ENCODE peak calls at places on chromosomes 5 and 9, in four cellular contexts. Z is endothelial cell of umbilical vein, F is A549, E is GM12878. Q is an unnamed sample.

GRCh38 chr5:20610650-20611049 is 622.6 kb upstream of the CDH18 start:
- DNase-seq in Z (no peak), F (no peak), E (no peak), Q (no peak)

GRCh38 chr9:4553951-4554381 is 63.7 kb downstream of the SLC1A1 start:
- DNase-seq in Z (peak), F (no peak), E (no peak), Q (no peak)

GRCh38 chr5:40483316-40483715 is 196.4 kb upstream of the PTGER4 start:
- DNase-seq in Z (no peak), F (no peak), E (no peak), Q (no peak)

GRCh38 chr9:21919377-21920362 is 74.5 kb downstream of the CDKN2A start:
- DNase-seq in Z (peak), F (no peak), E (peak), Q (no peak)

GRCh38 chr5:4832491-4832890 is 307.6 kb upstream of the ADAMTS16 start:
- DNase-seq in Z (no peak), F (no peak), E (no peak), Q (no peak)

GRCh38 chr5:172868436-172868923 is 34.4 kb downstream of the ERGIC1 start:
- DNase-seq in Z (peak), F (peak), E (no peak), Q (no peak)

GRCh38 chr5:17190242-17190778 is 27.1 kb upstream of the BASP1 start:
- DNase-seq in Z (peak), F (peak), E (no peak), Q (peak)

GRCh38 chr5:148374693-148375360 is 8.9 kb upstream of the FBXO38 start:
- DNase-seq in Z (peak), F (peak), E (no peak), Q (peak)

GRCh38 chr9:134895103-134895502 is 14.5 kb downstream of the FCN2 start:
- DNase-seq in Z (no peak), F (no peak), E (no peak), Q (no peak)

GRCh38 chr5:120682851-120683250 is 218.8 kb downstream of the PRR16 start:
- DNase-seq in Z (no peak), F (no peak), E (no peak), Q (no peak)

GRCh38 chr5:51377151-51378060 is 5.8 kb upstream of the ISL1 start:
- DNase-seq in Z (no peak), F (no peak), E (no peak), Q (no peak)

GRCh38 chr9:129962889-129963703 is 79.9 kb downstream of the FNBP1 start:
- DNase-seq in Z (peak), F (no peak), E (peak), Q (peak)

GRCh38 chr9:5499889-5500398 is 10.4 kb upstream of the PDCD1LG2 start:
- DNase-seq in Z (peak), F (no peak), E (no peak), Q (no peak)

GRCh38 chr5:135662683-135663082 is 83.9 kb upstream of the CXCL14 start:
- DNase-seq in Z (no peak), F (no peak), E (no peak), Q (no peak)

GRCh38 chr5:172482156-172483020 is 28.1 kb upstream of the SH3PXD2B start:
- DNase-seq in Z (no peak), F (no peak), E (no peak), Q (no peak)

GRCh38 chr5:132505641-132506040 is 15.1 kb upstream of the IRF1 start:
- DNase-seq in Z (no peak), F (no peak), E (no peak), Q (no peak)

GRCh38 chr5:181042722-181043121 is 2.7 kb downstream of the BTNL9 start:
- DNase-seq in Z (no peak), F (no peak), E (no peak), Q (no peak)

GRCh38 chr5:67291671-67292070 is 95.1 kb upstream of the CD180 start:
- DNase-seq in Z (no peak), F (no peak), E (no peak), Q (no peak)

GRCh38 chr9:20684865-20685696 is 1.0 kb downstream of the FOCAD start:
- DNase-seq in Z (peak), F (peak), E (no peak), Q (peak)

GRCh38 chr5:57653636-57654290 is 171.2 kb upstream of the ACTBL2 start:
- DNase-seq in Z (no peak), F (no peak), E (no peak), Q (no peak)

GRCh38 chr5:43658499-43658898 is 55.5 kb downstream of the NNT start:
- DNase-seq in Z (no peak), F (no peak), E (no peak), Q (no peak)

GRCh38 chr9:115966660-115967059 is 186.9 kb upstream of the PAPPA start:
- DNase-seq in Z (no peak), F (no peak), E (no peak), Q (no peak)

GRCh38 chr9:83379045-83379444 is 159.2 kb downstream of the FRMD3 start:
- DNase-seq in Z (no peak), F (no peak), E (no peak), Q (no peak)

GRCh38 chr9:126170286-126170823 is 156.3 kb upstream of the MVB12B start:
- DNase-seq in Z (no peak), F (no peak), E (no peak), Q (no peak)

GRCh38 chr9:134945509-134946275 is 28.0 kb upstream of the FCN1 start:
- DNase-seq in Z (no peak), F (no peak), E (no peak), Q (no peak)

GRCh38 chr5:136006767-136007251 is 22.0 kb upstream of the TGFBI start:
- DNase-seq in Z (no peak), F (peak), E (no peak), Q (no peak)

GRCh38 chr9:131818089-131818488 is 78.2 kb upstream of the RAPGEF1 start:
- DNase-seq in Z (no peak), F (no peak), E (no peak), Q (no peak)

GRCh38 chr5:127976991-127977717 is 106.4 kb upstream of the SLC12A2 start:
- DNase-seq in Z (no peak), F (no peak), E (no peak), Q (no peak)

DNA sequence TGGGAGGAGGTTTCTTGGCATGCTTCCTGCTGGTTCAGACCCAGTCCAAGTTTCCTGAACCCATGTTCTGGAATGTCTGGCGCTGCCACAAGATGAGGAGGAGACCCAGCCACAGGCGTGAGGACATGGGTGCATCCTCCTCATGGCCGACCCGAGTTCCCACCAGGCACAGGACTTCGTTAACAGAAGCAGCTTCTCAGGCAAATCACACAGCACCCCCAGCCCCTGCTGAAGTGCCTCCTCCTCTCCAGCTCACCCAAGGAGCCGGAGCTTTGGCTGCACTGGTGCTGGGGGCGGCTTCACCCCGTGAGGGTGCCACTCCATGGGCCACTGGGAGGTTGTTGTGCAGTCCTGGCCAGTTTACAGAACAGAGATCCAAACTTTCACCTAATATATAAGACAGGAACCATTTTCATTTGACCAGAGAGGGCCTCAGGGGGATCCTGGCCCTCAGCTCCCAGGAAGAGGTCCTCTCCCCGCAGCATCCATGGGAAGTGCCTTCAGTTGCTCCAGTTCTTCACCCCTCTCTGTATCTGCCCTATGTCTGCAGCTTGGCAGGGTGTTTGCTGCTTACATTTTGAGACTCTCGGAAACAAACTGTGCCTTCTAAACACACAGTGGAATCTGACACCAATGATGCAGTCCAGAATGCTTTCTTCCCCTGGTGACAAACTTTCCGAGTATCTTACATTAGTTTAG is 10.2 kb upstream of the NKD2 start:
- DNase-seq in Z (no peak), F (no peak), E (no peak), Q (no peak)
- TF ChIP-seq MYC in Z (no peak), F (no peak), E (no peak), Q (no peak)

DNA sequence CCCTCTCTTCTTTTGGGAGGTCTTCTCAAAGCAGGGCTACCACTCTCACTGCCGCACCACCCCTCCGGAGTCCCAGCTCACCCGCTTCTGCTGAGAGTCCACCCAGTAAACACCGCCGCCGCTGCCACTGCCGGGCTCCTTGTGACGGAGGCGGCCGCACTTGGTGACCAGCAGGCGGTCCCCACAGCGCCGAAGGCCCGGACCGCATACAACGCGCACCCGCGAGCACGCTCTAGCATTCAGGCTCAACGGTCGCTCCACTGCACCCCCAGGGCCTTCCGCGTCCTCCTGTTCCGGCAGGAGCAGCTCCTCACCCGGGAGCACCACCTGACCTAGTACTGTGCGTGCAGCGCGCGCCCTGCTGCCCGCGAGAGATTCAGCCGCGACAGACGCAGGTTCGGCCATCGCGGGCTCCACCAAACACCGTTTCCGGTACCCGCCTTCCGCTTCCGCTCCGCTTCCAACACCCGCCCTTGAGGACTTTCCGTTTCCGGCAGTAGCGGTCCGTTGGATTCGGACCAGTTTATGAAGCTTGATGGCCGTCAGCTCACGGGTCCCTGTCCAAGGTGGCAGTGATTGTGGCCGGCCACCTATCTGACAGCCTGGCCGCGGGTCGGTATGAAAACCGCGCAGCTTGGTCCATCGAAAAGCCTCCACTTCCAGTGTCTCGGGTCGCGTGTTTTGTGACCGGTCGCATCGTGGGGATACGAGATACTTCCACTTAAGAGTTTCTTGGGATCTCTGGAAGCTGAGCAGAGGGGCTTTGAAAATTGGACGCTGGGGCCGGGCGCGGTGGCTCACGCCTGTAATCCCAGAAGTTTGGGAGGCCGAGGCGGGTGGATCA is at the start of gene EXOSC3:
- DNase-seq in Z (peak), F (peak), E (peak), Q (peak)
- TF ChIP-seq CTCF in Z (no peak), F (no peak), E (peak), Q (no peak)

GRCh38 chr9:117156771-117157535 is 257.9 kb downstream of the ASTN2 start:
- DNase-seq in Z (no peak), F (no peak), E (no peak), Q (no peak)

GRCh38 chr9:117156150-117156688 is 258.6 kb downstream of the ASTN2 start:
- DNase-seq in Z (no peak), F (no peak), E (no peak), Q (no peak)

GRCh38 chr9:117164512-117164911 is 250.3 kb downstream of the ASTN2 start:
- DNase-seq in Z (no peak), F (no peak), E (no peak), Q (no peak)

GRCh38 chr9:117160254-117160653 is 254.6 kb downstream of the ASTN2 start:
- DNase-seq in Z (no peak), F (no peak), E (no peak), Q (peak)
- TF ChIP-seq MAX in Z (no peak), F (no peak), E (no peak), Q (no peak)

GRCh38 chr9:78678901-78679300 is 382.0 kb downstream of the PSAT1 start:
- DNase-seq in Z (no peak), F (no peak), E (no peak), Q (no peak)

GRCh38 chr9:78676623-78677022 is 379.7 kb downstream of the PSAT1 start:
- DNase-seq in Z (no peak), F (no peak), E (no peak), Q (no peak)

GRCh38 chr9:78674874-78675273 is 377.9 kb downstream of the PSAT1 start:
- DNase-seq in Z (no peak), F (no peak), E (no peak), Q (no peak)

GRCh38 chr9:78676009-78676408 is 379.1 kb downstream of the PSAT1 start:
- DNase-seq in Z (no peak), F (no peak), E (no peak), Q (no peak)

DNA sequence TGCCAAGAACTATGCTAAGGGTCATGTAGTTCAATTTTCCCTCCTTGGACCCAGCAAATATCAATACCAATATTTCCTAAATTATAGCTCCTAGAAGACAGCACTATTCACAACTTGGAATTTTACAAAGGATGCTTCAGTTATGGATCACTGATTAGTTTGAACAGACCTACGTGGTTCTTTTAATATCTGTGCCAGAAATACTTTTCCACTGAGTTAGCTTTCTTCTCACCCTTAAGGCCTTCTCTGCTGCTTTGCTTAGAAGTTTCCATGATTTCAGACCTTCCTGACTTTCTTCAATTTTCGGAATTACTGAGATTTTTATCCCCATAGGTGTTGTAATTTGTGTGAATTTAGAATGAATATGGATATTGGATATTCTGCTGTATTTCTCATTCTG is 380.4 kb downstream of the PSAT1 start:
- DNase-seq in Z (no peak), F (no peak), E (no peak), Q (no peak)
- TF ChIP-seq MYC in Z (no peak), F (no peak), E (no peak), Q (no peak)

DNA sequence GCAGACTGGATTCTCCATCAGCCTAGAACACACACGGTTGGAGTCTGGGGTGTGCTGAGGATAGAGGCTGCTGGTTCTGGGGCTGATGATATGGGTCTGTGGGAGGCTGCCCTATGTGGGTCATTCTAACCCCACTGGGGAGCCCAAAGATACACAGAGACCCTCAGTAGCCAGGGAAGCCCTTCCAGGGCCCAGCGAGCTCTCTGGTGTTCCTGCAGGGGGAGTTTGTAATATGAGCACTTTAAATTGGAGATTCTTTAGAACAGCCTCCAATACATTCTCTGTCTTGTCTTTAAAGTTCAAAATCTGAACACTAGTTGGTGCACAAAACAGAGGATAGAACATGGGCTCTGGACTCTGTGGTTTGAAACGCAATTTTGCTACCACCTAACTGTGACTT is 2.4 kb downstream of the ACTL7A start:
- DNase-seq in Z (no peak), F (no peak), E (no peak), Q (no peak)
- TF ChIP-seq CTCF in Z (no peak), F (no peak), E (no peak), Q (no peak)

DNA sequence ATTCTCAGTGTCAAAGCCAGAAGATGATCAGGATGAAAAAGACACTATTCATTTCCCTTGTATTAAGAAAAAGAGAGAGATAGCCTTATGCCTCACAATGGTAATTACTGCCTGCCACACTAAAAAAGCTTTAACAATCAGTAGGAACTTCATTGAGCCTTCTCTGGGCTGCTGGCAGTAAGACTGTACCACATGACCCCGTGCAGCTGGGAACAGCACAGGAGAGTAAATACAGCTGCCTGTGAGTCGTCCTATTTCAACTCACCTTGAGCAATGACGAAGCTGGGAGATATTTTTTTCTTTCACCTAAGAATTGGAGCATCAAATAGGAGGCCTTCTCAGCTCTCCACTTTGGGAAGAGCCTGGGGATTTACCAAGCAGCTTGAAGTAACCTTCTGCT is 316.3 kb downstream of the GABRB2 start:
- DNase-seq in Z (no peak), F (no peak), E (no peak), Q (no peak)
- TF ChIP-seq MAX in Z (no peak), F (no peak), E (no peak), Q (no peak)

DNA sequence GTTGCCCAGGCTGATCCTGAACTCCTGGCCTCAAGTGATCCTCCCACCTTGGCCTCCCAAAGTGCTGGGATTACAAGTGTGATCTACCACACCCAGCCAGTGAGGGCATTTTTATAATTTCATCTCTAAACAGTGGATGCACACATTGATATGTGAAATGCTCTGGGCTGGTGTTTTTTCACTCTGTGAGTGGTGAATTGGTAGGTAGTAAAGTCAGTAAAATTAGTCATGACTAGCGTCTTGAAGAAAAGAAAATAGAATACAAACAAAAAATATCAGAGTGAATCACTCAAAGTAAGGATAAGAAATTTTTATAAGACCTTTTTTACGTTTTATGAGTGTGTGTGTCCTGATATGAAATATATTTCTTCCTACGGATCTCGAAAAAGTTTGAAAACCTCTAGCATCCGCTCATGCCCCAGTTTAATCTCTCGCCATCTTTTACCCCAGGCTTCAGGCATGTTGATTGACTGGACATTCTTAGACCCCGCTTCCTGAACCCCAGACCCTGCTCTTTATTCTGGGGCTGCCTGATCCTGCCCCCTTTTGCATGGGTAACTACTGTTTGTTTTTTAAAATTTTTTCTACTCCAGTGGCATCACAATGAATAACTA is 14.0 kb downstream of the OSTF1 start:
- DNase-seq in Z (no peak), F (no peak), E (no peak), Q (no peak)
- TF ChIP-seq MYC in Z (no peak), F (no peak), E (no peak), Q (no peak)

GRCh38 chr9:136120119-136120393 is 1.4 kb upstream of the TMEM250 start:
- DNase-seq in Z (no peak), F (no peak), E (no peak), Q (no peak)
- TF ChIP-seq CTCF in Z (no peak), F (no peak), E (no peak), Q (no peak)

DNA sequence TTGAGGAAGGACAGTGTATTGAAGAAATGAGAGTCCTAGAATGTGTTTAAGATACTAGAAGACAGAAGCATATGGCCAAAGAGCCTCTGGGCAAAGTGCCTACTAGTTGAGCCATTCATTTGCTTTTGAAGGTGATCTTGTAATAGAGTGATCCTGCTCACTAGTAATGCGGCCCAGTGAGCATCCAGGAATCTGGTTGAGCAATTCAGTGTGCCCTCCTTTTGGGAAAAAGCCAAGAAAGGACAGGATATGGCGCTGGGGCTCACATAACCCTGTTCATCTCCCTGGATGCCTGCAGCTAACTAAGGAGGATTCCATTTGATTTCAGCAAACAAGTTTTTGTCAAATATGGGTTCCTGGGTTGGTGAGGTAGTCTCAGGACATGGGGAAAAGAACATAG is 16.3 kb downstream of the ADAM19 start:
- DNase-seq in Z (no peak), F (no peak), E (no peak), Q (no peak)
- TF ChIP-seq MAX in Z (no peak), F (no peak), E (no peak), Q (no peak)

Q was measured in NB4.